ENCODE peak calls at places on chromosomes 2 and 18, in seven cellular contexts. C, F, X, D, M, K and B are unnamed samples.

GRCh38 chr18:24076950-24077349 is 61.9 kb upstream of the CABYR start:
- DNase-seq in D (no peak), C (no peak), F (no peak), X (no peak), K (no peak), M (no peak), B (no peak)

GRCh38 chr2:173122936-173123335 is 47.3 kb downstream of the MAP3K20 start:
- DNase-seq in K (no peak), X (no peak), M (no peak), D (no peak), C (no peak), F (no peak), B (no peak)

GRCh38 chr2:148596033-148596432 is 48.5 kb upstream of the EPC2 start:
- DNase-seq in X (no peak), K (no peak), C (no peak), F (no peak), D (no peak), M (no peak), B (no peak)

GRCh38 chr2:86102157-86102556 is 3.5 kb downstream of the POLR1A start:
- DNase-seq in X (no peak), F (no peak), D (no peak), C (no peak), K (no peak), M (no peak), B (no peak)

GRCh38 chr2:12211326-12212170 is 465.1 kb downstream of the LPIN1 start:
- DNase-seq in M (no peak), K (no peak), D (no peak), X (no peak), C (no peak), F (no peak), B (no peak)

GRCh38 chr18:32372047-32372380 is 98.7 kb downstream of the GAREM1 start:
- DNase-seq in F (no peak), M (no peak), C (no peak), X (no peak), D (no peak), K (no peak), B (no peak)

GRCh38 chr2:16900405-16901025 is 234.9 kb upstream of the CYRIA start:
- DNase-seq in F (peak), C (peak), D (no peak), K (no peak), X (no peak), M (no peak), B (peak)

GRCh38 chr2:207225773-207226172 is 60.0 kb upstream of the KLF7 start:
- DNase-seq in M (no peak), C (no peak), K (no peak), F (no peak), D (no peak), X (no peak), B (no peak)

GRCh38 chr2:119678021-119678656 is 862 bp upstream of the TMEM177 start:
- DNase-seq in X (no peak), D (no peak), F (peak), C (no peak), M (no peak), K (no peak), B (no peak)

GRCh38 chr18:7871560-7872456 is 304.7 kb downstream of the PTPRM start:
- DNase-seq in X (peak), F (no peak), M (no peak), C (no peak), K (no peak), D (no peak), B (no peak)

GRCh38 chr2:88603146-88603545 is 24.1 kb downstream of the EIF2AK3 start:
- DNase-seq in X (no peak), F (no peak), M (no peak), C (no peak), K (no peak), D (no peak), B (no peak)

GRCh38 chr2:11967946-11968465 is 221.6 kb downstream of the LPIN1 start:
- DNase-seq in X (no peak), C (no peak), F (peak), M (no peak), D (no peak), K (no peak), B (no peak)

GRCh38 chr2:120733238-120733942 is 2.3 kb upstream of the GLI2 start:
- DNase-seq in F (no peak), K (no peak), C (no peak), M (no peak), D (no peak), X (no peak), B (no peak)

GRCh38 chr2:196076778-196077568 is 8.3 kb upstream of the DNAH7 start:
- DNase-seq in M (no peak), K (no peak), X (no peak), D (no peak), F (no peak), C (no peak), B (no peak)

GRCh38 chr18:361941-362913 is 94.4 kb upstream of the THOC1 start:
- DNase-seq in C (peak), F (peak), M (peak), X (peak), D (no peak), K (no peak), B (peak)

GRCh38 chr2:132038179-132038882 is 123.4 kb downstream of the ANKRD30BL start:
- DNase-seq in K (peak), X (no peak), M (no peak), C (peak), D (peak), F (peak), B (peak)

GRCh38 chr18:33459612-33460011 is 19.1 kb upstream of the CCDC178 start:
- DNase-seq in C (no peak), F (no peak), D (no peak), X (no peak), K (no peak), M (no peak), B (no peak)

GRCh38 chr2:164655750-164656149 is 34.5 kb upstream of the GRB14 start:
- DNase-seq in C (no peak), M (no peak), D (no peak), X (no peak), K (no peak), F (no peak), B (no peak)

GRCh38 chr2:236041616-236042015 is 126.6 kb downstream of the GBX2 start:
- DNase-seq in K (no peak), M (no peak), C (no peak), F (no peak), X (no peak), D (no peak), B (no peak)

GRCh38 chr2:147223119-147223518 is 621.7 kb upstream of the ACVR2A start:
- DNase-seq in F (no peak), C (no peak), K (peak), D (no peak), X (no peak), M (no peak), B (no peak)

GRCh38 chr2:188410504-188411235 is 119.0 kb downstream of the GULP1 start:
- DNase-seq in K (no peak), F (no peak), D (no peak), X (no peak), C (no peak), M (no peak), B (no peak)

DNA sequence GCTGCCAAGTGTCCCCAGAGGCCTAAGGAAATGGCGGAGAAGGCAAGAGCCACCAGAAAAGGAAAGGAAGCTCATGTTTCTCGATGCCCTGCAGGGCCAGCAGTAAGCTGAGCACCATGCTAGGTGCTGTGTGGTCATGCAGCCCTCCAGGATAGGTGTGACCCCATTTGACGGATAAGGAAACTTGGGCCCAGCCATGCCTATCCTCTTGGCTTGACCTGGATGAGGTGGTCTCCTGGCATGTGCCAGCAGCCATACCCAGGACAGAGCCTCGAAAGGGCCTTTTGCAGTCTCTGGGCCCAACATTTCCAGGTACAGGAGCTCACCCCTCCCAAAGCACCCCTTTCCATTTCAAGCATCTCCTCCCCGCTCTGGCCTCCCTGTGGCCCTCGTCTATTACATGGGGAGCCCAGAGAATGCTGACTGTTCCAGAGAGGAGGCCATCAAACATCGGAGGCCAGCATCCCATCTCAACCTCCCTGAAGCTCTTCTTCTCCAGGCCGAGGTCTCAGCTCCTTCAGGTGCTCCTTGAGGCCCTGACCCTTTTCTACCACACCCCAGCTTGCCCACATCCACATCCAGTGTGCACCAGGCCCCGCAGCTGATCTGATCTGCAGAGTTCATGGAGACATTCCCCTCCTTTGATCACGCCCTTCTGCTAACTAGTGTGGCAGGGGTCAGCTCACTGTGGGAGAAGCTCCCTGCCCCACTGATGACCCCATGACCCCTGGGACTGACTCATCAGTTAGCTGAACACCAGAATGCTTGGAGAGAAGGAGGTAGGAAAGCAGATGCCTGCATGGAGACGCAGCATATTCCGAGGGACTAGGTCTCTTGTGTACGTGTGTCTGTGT is 208.4 kb downstream of the TNS1 start:
- DNase-seq in C (no peak), X (no peak), K (no peak), D (no peak), M (no peak), F (no peak), B (no peak)
- TF ChIP-seq CTCF in C (no peak), X (no peak), K (no peak), D (no peak), M (no peak), F (no peak), B (no peak)

DNA sequence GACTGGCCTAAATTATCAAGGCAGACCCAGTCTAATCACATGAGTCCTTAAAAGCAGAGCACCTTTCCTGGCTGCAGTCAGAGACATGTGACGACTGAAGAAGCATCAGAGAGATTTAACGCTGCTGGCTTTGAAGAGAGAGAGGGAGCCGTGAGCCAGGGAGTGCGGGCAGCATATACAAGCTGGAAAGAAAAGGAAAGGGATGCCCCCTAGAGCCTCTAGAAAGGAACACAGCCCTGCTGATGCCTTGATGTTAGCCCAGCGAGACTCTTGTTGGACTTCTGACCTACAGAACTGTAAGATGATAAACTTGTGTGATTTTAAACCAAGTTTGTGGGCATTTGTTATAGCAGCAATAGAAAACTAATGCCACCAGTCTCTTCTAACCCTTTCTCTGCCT is 58.1 kb downstream of the HEATR5B start:
- DNase-seq in F (no peak), K (no peak), M (no peak), C (peak), X (no peak), D (no peak), B (no peak)
- TF ChIP-seq CTCF in F (peak), K (no peak), M (no peak), C (no peak), X (no peak), D (peak), B (peak)

GRCh38 chr2:241217320-241218031 is 29.0 kb downstream of the ANO7 start:
- DNase-seq in K (peak), D (peak), C (peak), X (peak), M (no peak), F (peak), B (peak)

GRCh38 chr2:241216211-241216761 is 27.8 kb downstream of the ANO7 start:
- DNase-seq in X (no peak), D (no peak), F (no peak), C (no peak), K (no peak), M (no peak), B (peak)

GRCh38 chr2:241219856-241220356 is 31.4 kb downstream of the ANO7 start:
- DNase-seq in K (no peak), M (no peak), C (no peak), D (no peak), X (no peak), F (no peak), B (no peak)

GRCh38 chr2:241219030-241219382 is 30.5 kb downstream of the ANO7 start:
- DNase-seq in M (no peak), C (no peak), X (no peak), D (no peak), K (no peak), F (no peak), B (no peak)

DNA sequence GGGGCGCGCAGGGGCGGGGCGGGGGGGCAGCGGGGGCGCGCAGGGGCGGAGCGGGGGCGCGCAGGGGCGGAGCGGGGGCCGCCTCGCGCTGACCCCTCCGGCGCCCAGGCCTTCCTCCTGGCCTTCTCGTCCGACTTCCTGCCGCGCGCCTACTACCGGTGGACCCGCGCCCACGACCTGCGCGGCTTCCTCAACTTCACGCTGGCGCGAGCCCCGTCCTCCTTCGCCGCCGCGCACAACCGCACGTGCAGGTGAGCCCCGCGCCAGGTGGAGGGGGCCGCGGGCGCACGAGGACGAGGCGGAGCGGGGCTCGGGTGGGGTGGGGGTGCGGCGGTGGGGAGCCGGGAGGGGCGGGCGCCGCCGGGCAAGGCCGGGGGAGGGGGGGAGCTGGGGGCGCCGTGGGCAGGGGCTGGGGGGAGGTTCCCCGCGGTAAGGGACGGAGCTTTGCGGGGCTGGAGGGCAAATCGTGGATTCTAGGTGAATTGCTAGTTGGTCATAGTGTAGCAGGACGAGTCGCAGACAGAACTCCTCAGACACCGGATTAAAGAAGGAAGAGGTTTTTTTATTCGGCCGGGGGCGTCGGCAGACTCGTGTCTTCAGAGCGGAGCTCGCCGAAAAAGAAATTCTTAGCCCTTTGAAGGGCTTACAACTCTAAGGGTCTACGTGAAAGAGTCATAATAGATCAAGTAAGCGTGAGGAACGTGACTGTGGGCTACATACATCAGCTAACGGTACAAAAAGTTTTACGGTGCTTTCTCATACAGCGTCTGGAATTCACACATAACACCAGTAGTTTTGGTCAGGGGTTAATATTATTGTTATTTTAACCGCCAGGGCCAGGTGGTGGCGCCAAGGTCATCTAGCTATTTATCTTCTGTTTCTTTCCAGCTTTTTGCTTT is 29.9 kb downstream of the ANO7 start:
- DNase-seq in F (peak), X (no peak), M (no peak), K (peak), D (peak), C (peak), B (peak)
- TF ChIP-seq CTCF in F (peak), X (peak), M (peak), K (peak), D (peak), C (no peak), B (no peak)

DNA sequence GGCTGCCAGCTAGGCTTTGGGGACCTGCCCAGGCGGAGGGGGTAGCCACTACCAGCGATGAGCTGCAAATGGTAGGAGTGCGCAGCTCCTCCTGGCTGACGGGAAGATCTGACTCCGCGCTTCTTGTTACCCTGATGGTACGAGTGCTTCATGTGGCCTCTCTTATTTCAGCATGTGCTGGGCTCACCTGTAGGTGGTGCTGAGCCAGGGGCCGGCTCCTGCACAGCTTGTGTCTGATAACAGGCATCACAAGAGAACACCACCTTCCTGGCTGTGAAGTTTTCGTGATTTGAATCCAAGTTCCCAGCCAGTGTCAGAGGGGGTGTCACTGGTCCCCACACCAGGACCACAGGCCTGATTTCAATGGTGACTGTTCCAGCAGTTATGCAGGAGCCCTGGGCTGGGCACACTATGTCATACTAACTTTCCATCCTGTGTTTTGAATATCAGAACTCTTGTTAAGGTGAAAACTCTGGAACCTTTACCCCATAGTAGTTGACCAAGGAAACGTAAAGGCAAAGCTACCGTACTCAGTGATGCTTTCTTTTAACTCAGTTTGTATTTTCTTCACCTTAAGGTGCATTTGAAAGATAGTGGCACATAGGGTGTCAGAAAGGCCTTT is 28.0 kb downstream of the APCDD1 start:
- DNase-seq in C (no peak), K (no peak), D (no peak), F (no peak), M (no peak), X (no peak), B (no peak)
- TF ChIP-seq CTCF in C (no peak), K (no peak), D (peak), F (no peak), M (no peak), X (no peak), B (no peak)